ENCODE peak calls at places on chromosomes 4 and X, in ten cellular contexts. Y is activated naive CD4-positive, alpha-beta T cell treated with anti-CD3 and anti-CD28 coated beads for 36 hours; U is HEK293T; R is activated gamma-delta T cell treated with Interleukin-2 at 50 U/mL for 16 hours; X is stimulated activated CD4-positive, alpha-beta T cell treated with anti-CD3 and anti-CD28 coated beads, TNF-alpha, amount 100 ng/mL, for 48 hours; Z is mesendoderm; M is brain microvascular endothelial cell; A is anterior cingulate cortex; K is ascending aorta; N is RPMI7951. G is an unnamed sample.

GRCh38 chr4:88653371-88653946 is 44.2 kb downstream of the NAP1L5 start:
- DNase-seq in Z (no peak), U (no peak), N (no peak), A (no peak), X (no peak), K (no peak), M (no peak), R (no peak), Y (no peak), G (peak; percentile 60)

GRCh38 chrX:140501940-140502468 is 2.9 kb downstream of the SOX3 start:
- DNase-seq in U (no peak), Y (no peak), Z (peak; percentile 22), R (no peak), M (no peak), N (no peak), X (no peak), K (no peak), A (no peak), G (no peak)

GRCh38 chr4:90126805-90127204 is 389 bp upstream of the CCSER1 start:
- DNase-seq in R (no peak), A (no peak), Y (no peak), M (no peak), Z (peak; percentile 51), U (no peak), X (no peak), K (no peak), N (no peak), G (peak; percentile 10)

GRCh38 chr4:154626793-154627484 is 14.5 kb upstream of the FGG start:
- DNase-seq in A (no peak), N (peak; percentile 24), U (peak; percentile 32), K (no peak), Y (peak; percentile 67), X (peak; percentile 44), R (peak; percentile 8), M (peak; percentile 51), Z (peak; percentile 86), G (peak; percentile 51)

GRCh38 chr4:67019670-67020069 is 525.6 kb downstream of the CENPC start:
- DNase-seq in A (no peak), M (no peak), X (no peak), N (no peak), Z (no peak), Y (no peak), U (no peak), K (no peak), R (no peak), G (no peak)

GRCh38 chrX:57286507-57287251 is at the start of gene FAAH2:
- DNase-seq in N (no peak), X (peak; percentile 41), K (no peak), Y (peak; percentile 83), U (no peak), R (peak; percentile 24), Z (peak; percentile 69), A (no peak), M (no peak), G (peak; percentile 86)

GRCh38 chrX:18995216-18995615 is 11.3 kb upstream of the PHKA2 start:
- DNase-seq in R (no peak), A (no peak), X (no peak), U (no peak), M (peak; percentile 50), N (peak; percentile 36), Z (no peak), Y (no peak), K (no peak), G (peak; percentile 86)

GRCh38 chr4:60209588-60209987 is 990.5 kb upstream of the ADGRL3 start:
- DNase-seq in U (no peak), Y (no peak), A (no peak), Z (no peak), K (no peak), N (no peak), R (no peak), X (no peak), M (no peak), G (no peak)

GRCh38 chr4:142846105-142846728 is at the start of gene INPP4B:
- DNase-seq in N (peak; percentile 27), K (no peak), X (peak; percentile 32), A (peak; percentile 50), Z (peak; percentile 70), U (peak; percentile 37), M (peak; percentile 54), R (peak; percentile 8), Y (peak; percentile 60), G (peak; percentile 35)

GRCh38 chrX:9515973-9516538 is 51.2 kb downstream of the TBL1X start:
- DNase-seq in X (no peak), N (no peak), Y (no peak), K (no peak), Z (no peak), U (no peak), A (no peak), R (no peak), M (no peak), G (no peak)

GRCh38 chr4:141133146-141134006 is at the start of gene RNF150:
- DNase-seq in A (peak; percentile 86), R (peak; percentile 14), M (peak; percentile 83), K (peak; percentile 29), N (peak; percentile 53), Y (peak; percentile 72), U (peak; percentile 77), X (peak; percentile 21), Z (peak; percentile 96), G (peak; percentile 80)